ENCODE peak calls at places on chromosomes 12 and 14, in four cellular contexts. One of them, this sample, is unnamed. For H3K4me1, the result is how much of the 10 kb centered on the place peaks cover.

GRCh38 chr12:58922849-58923248 is 2.5 kb upstream of the LRIG3 start:
- DNase-seq in HAP-1: no peak
- DNase-seq in fibroblast of lung: peak
- DNase-seq in tibial nerve: no peak
- DNase-seq in this sample: no peak

GRCh38 chr14:64773577-64773976 is 69.4 kb downstream of the PLEKHG3 start:
- DNase-seq in HAP-1: no peak
- DNase-seq in fibroblast of lung: no peak
- DNase-seq in tibial nerve: no peak
- DNase-seq in this sample: no peak

GRCh38 chr14:27184371-27184901 is 586.6 kb upstream of the NOVA1 start:
- DNase-seq in fibroblast of lung: peak
- DNase-seq in tibial nerve: no peak
- DNase-seq in HAP-1: no peak
- DNase-seq in this sample: no peak

GRCh38 chr14:104794099-104794498 is 1.4 kb downstream of the AKT1 start:
- DNase-seq in tibial nerve: no peak
- DNase-seq in HAP-1: peak
- DNase-seq in fibroblast of lung: peak
- DNase-seq in this sample: peak

GRCh38 chr12:105226219-105226618 is 9.8 kb downstream of the APPL2 start:
- DNase-seq in HAP-1: no peak
- DNase-seq in tibial nerve: peak
- DNase-seq in fibroblast of lung: peak
- DNase-seq in this sample: no peak

GRCh38 chr12:52715416-52715815 is 12.1 kb upstream of the KRT77 start:
- DNase-seq in fibroblast of lung: no peak
- DNase-seq in tibial nerve: no peak
- DNase-seq in HAP-1: no peak
- DNase-seq in this sample: no peak

GRCh38 chr12:122891661-122892525 is 4.0 kb downstream of the VPS37B start:
- DNase-seq in tibial nerve: no peak
- DNase-seq in fibroblast of lung: peak
- DNase-seq in HAP-1: peak
- DNase-seq in this sample: peak

GRCh38 chr14:104235686-104236085 is 97.3 kb downstream of the KIF26A start:
- DNase-seq in fibroblast of lung: no peak
- DNase-seq in tibial nerve: no peak
- DNase-seq in HAP-1: no peak
- DNase-seq in this sample: no peak

GRCh38 chr12:86006727-86007126 is 132.6 kb downstream of the NTS start:
- DNase-seq in HAP-1: no peak
- DNase-seq in fibroblast of lung: peak
- DNase-seq in tibial nerve: no peak
- DNase-seq in this sample: no peak

GRCh38 chr12:75587340-75588106 is 76.1 kb upstream of the KRR1 start:
- DNase-seq in tibial nerve: no peak
- DNase-seq in fibroblast of lung: peak
- DNase-seq in HAP-1: no peak
- DNase-seq in this sample: no peak

GRCh38 chr12:83250866-83251265 is 564.2 kb downstream of the TMTC2 start:
- DNase-seq in tibial nerve: no peak
- DNase-seq in fibroblast of lung: no peak
- DNase-seq in HAP-1: no peak
- DNase-seq in this sample: no peak

GRCh38 chr12:42482086-42482819 is 107.3 kb downstream of the PRICKLE1 start:
- DNase-seq in fibroblast of lung: peak
- DNase-seq in tibial nerve: no peak
- DNase-seq in HAP-1: peak
- DNase-seq in this sample: no peak

GRCh38 chr14:90644882-90645281 is 171.3 kb downstream of the TTC7B start:
- DNase-seq in tibial nerve: no peak
- DNase-seq in HAP-1: no peak
- DNase-seq in fibroblast of lung: peak
- DNase-seq in this sample: no peak

GRCh38 chr12:100913872-100914600 is 119.5 kb downstream of the ANO4 start:
- DNase-seq in HAP-1: no peak
- DNase-seq in fibroblast of lung: no peak
- DNase-seq in tibial nerve: no peak
- DNase-seq in this sample: no peak

GRCh38 chr12:92290016-92290685 is 144.5 kb upstream of the BTG1 start:
- DNase-seq in tibial nerve: no peak
- DNase-seq in HAP-1: no peak
- DNase-seq in fibroblast of lung: peak
- DNase-seq in this sample: no peak

GRCh38 chr12:75086086-75087038 is 123.3 kb downstream of the KCNC2 start:
- DNase-seq in HAP-1: no peak
- DNase-seq in fibroblast of lung: peak
- DNase-seq in tibial nerve: no peak
- DNase-seq in this sample: no peak

GRCh38 chr12:53224268-53224896 is 7.6 kb downstream of the RARG start:
- DNase-seq in fibroblast of lung: no peak
- DNase-seq in tibial nerve: no peak
- DNase-seq in HAP-1: no peak
- DNase-seq in this sample: peak

GRCh38 chr12:69500631-69501030 is 30.4 kb downstream of the FRS2 start:
- DNase-seq in HAP-1: no peak
- DNase-seq in tibial nerve: no peak
- DNase-seq in fibroblast of lung: peak
- DNase-seq in this sample: no peak

DNA sequence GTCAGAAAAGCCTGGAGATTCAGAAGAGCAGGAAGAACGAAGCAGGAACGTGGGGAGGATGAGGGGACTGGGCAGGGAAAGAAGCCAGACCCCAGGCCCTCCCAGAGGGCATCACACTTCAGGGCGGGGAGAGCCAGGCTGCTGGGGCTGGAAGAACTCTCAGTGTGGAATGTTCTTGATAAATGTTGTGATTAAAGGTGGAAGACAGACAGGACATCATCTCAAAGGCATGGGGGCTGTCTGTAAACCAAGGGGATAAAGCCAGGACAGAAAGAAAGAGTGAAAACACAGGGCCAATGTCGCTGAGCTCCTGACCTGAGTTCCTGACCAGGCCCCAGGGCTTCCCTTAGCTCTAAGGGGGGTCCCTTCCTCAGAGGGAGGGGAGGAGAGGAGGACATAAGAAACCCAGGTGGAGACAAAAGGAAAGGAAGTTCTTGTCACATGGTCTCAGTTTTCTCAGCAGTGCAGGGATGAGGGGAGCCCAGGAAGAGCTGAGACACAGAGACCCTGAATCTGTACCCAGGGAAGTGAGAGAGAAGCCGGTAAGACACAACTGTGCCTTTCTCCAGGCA is 56.3 kb downstream of the SETD3 start:
- DNase-seq in fibroblast of lung: no peak
- DNase-seq in HAP-1: no peak
- DNase-seq in tibial nerve: no peak
- DNase-seq in this sample: no peak
- H3K4me1 ChIP-seq in fibroblast of lung: under half
- H3K4me1 ChIP-seq in HAP-1: under half
- H3K4me1 ChIP-seq in tibial nerve: under half
- H3K4me1 ChIP-seq in this sample: under half

DNA sequence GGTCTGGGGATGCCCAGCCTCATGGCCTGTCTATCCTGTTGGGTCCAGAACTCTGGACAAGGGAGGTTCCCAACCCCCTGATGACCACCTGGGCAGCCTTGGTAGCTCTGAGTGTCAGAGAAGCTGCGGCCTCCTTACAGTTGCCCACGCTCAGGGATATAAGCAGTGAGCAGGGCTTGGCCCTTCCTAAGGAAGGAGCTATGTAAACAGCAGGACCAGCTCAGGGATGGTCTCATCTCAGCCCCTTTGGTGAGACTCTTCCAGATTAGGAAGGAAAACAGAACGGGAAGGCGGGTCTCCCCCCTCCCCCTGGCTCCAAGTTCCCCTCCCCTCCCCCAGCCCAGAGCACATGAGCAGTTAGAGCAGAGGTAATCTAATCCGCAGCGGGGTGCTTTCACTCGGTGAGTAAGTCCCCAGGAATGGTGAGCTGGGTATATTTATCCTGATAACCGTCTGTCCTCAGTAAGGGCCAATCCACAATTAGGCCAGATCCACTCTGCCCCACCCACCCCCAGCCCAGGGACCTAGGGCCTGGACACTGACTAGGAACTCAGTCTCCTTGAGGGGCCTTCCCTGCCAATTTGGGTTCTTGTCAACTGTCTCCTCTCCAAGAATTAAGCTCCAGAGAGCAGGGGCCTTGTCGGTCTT is 29.5 kb upstream of the RPLP0 start:
- DNase-seq in tibial nerve: peak
- DNase-seq in fibroblast of lung: peak
- DNase-seq in HAP-1: peak
- DNase-seq in this sample: peak
- H3K4me1 ChIP-seq in tibial nerve: under half
- H3K4me1 ChIP-seq in fibroblast of lung: half or more
- H3K4me1 ChIP-seq in HAP-1: under half
- H3K4me1 ChIP-seq in this sample: half or more

GRCh38 chr12:124800506-124800905 is 63.2 kb downstream of the SCARB1 start:
- DNase-seq in HAP-1: no peak
- DNase-seq in fibroblast of lung: no peak
- DNase-seq in tibial nerve: no peak
- DNase-seq in this sample: no peak
- H3K4me1 ChIP-seq in HAP-1: under half
- H3K4me1 ChIP-seq in fibroblast of lung: under half
- H3K4me1 ChIP-seq in tibial nerve: under half
- H3K4me1 ChIP-seq in this sample: under half

DNA sequence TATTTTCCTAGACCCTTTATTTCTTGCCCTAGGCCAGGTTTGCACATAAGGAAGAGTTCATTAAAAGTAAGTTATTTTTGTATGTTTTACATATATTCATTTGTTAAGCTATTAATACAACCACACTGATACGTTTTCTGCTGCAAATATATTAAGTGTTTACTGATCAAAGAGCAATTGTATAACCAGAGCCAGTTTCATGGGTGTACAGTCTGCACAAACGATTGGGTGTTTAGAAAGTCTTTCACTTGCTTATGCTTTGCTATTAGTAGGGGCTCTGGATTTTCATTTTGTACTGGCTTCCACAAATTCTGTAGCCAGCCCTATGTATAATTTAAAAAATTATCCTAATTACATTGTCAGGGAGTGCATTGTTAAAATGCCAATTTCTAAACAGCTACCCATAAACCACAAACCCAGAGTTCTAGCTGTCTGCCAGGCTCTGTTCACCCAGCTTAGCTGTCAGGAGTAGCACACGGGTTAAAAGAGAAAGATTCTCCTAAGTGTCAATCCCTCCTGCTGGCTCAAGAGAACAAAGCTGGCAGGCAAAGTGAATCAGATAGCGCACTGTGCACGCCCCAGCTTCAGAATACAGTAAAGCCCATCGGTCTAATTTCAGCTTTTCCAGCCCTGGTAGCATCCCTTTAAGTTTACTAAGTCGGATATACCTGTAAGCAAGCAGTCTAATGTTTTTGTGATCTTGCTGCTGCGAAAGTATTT is 151.0 kb upstream of the LMO3 start:
- DNase-seq in HAP-1: no peak
- DNase-seq in tibial nerve: no peak
- DNase-seq in fibroblast of lung: no peak
- DNase-seq in this sample: no peak
- H3K4me1 ChIP-seq in HAP-1: under half
- H3K4me1 ChIP-seq in tibial nerve: under half
- H3K4me1 ChIP-seq in fibroblast of lung: under half
- H3K4me1 ChIP-seq in this sample: under half

GRCh38 chr14:75429562-75429961 is 1.7 kb downstream of the JDP2 start:
- DNase-seq in fibroblast of lung: no peak
- DNase-seq in HAP-1: no peak
- DNase-seq in tibial nerve: no peak
- DNase-seq in this sample: no peak
- H3K4me1 ChIP-seq in fibroblast of lung: under half
- H3K4me1 ChIP-seq in HAP-1: under half
- H3K4me1 ChIP-seq in tibial nerve: under half
- H3K4me1 ChIP-seq in this sample: under half

DNA sequence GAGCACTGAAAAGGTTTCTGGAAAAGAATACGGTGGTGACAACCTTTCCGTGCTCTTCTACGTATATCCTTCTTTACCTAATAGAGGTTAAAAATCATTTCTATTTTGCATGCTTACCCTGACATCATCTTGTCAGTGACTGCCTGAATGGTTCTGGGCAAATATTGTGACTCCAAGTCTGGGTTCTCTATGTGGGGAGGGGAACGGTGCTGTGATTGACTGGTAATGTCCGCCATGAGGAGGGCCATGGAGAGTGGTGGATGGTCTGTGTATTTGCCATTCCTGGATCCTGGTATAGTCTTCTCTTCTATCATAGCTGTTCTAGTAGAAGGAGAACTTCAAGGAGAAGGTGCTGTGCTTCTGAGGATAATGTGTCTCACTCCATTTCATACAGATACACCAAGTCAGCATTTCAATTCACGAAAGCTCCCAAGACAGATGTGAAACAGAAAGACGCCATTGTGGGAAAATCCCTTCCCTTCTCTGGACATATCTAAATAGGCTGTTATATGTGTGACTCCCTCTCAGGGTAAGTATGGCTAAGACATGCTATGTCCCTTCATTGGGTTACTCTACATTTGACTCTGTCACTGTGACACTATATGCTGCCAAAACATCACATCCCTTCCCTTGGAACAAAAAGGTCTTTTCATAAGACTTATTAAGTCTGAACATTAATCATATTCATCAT is 46.3 kb upstream of the MED13L start:
- DNase-seq in fibroblast of lung: no peak
- DNase-seq in tibial nerve: no peak
- DNase-seq in HAP-1: no peak
- DNase-seq in this sample: no peak
- H3K4me1 ChIP-seq in fibroblast of lung: under half
- H3K4me1 ChIP-seq in tibial nerve: under half
- H3K4me1 ChIP-seq in HAP-1: under half
- H3K4me1 ChIP-seq in this sample: under half

GRCh38 chr14:28757790-28758189 is 8.8 kb upstream of the FOXG1 start:
- DNase-seq in tibial nerve: no peak
- DNase-seq in fibroblast of lung: no peak
- DNase-seq in HAP-1: no peak
- DNase-seq in this sample: no peak
- H3K4me1 ChIP-seq in tibial nerve: under half
- H3K4me1 ChIP-seq in fibroblast of lung: under half
- H3K4me1 ChIP-seq in HAP-1: under half
- H3K4me1 ChIP-seq in this sample: under half

GRCh38 chr12:116183741-116184141 is 93.8 kb downstream of the MED13L start:
- DNase-seq in HAP-1: no peak
- DNase-seq in fibroblast of lung: peak
- DNase-seq in tibial nerve: no peak
- DNase-seq in this sample: no peak
- H3K4me1 ChIP-seq in HAP-1: under half
- H3K4me1 ChIP-seq in fibroblast of lung: under half
- H3K4me1 ChIP-seq in tibial nerve: under half
- H3K4me1 ChIP-seq in this sample: under half

GRCh38 chr12:109116611-109116949 is 193 bp downstream of the ACACB start:
- DNase-seq in fibroblast of lung: no peak
- DNase-seq in HAP-1: no peak
- DNase-seq in tibial nerve: no peak
- DNase-seq in this sample: no peak
- H3K4me1 ChIP-seq in fibroblast of lung: under half
- H3K4me1 ChIP-seq in HAP-1: under half
- H3K4me1 ChIP-seq in tibial nerve: under half
- H3K4me1 ChIP-seq in this sample: under half

DNA sequence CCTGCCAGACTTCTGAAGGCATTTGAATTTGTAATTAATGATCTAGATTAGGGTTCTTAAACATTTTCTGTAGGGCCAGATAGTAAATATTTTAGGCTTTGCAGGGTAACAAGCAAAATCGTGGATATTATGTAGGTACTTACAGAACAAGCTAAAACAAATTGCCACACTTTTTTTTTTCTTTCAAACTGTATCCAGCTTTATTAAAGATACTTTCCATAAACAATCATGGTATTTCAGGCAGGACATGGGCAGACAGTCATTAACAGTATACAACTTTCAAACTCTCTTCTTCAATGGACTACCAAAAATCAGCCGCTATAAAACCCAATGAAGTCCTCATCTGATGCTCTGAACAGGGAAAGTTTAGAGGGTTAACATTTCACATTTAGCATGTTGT is 9.6 kb downstream of the TRMT5 start:
- DNase-seq in tibial nerve: no peak
- DNase-seq in fibroblast of lung: no peak
- DNase-seq in HAP-1: no peak
- DNase-seq in this sample: no peak
- H3K4me1 ChIP-seq in tibial nerve: under half
- H3K4me1 ChIP-seq in fibroblast of lung: under half
- H3K4me1 ChIP-seq in HAP-1: under half
- H3K4me1 ChIP-seq in this sample: under half

This sample was measured in NT2/D1.